ENCODE peak calls at places on chromosomes 3 and 15, in nine cellular contexts. K is head of caudate nucleus; D is suprapubic skin; M is endothelial cell; Q is HuH-7.5; L is fibroblast of the aortic adventitia; W is CD4-positive, CD25-positive, alpha-beta regulatory T cell; F is HEK293T; I is activated naive CD8-positive, alpha-beta T cell treated with anti-CD3 and anti-CD28 coated beads, Interleukin-2, amount 50 U/mL, for 24 hours. Y is an unnamed sample.

GRCh38 chr15:32659340-32659831 is 17.9 kb downstream of the SCG5 start:
- DNase-seq in K (no peak), D (no peak), M (no peak), Q (no peak), L (peak; percentile 78), W (no peak), F (no peak), I (no peak), Y (no peak)

GRCh38 chr15:98635848-98636247 is 12.5 kb upstream of the IGF1R start:
- DNase-seq in K (no peak), D (no peak), M (no peak), Q (no peak), L (no peak), W (no peak), F (no peak), I (no peak), Y (no peak)

GRCh38 chr3:170524072-170524471 is 61.8 kb downstream of the SLC7A14 start:
- DNase-seq in K (no peak), D (no peak), M (no peak), Q (no peak), L (peak; percentile 54), W (no peak), F (no peak), I (no peak), Y (no peak)

GRCh38 chr3:57142335-57142734 is 22.8 kb downstream of the IL17RD start:
- DNase-seq in K (no peak), D (no peak), M (no peak), Q (no peak), L (no peak), W (no peak), F (no peak), I (no peak), Y (no peak)

GRCh38 chr15:96165775-96166174 is 164.7 kb upstream of the NR2F2 start:
- DNase-seq in K (no peak), D (no peak), M (no peak), Q (no peak), L (no peak), W (no peak), F (no peak), I (no peak), Y (no peak)

GRCh38 chr3:43958005-43958770 is 267.4 kb downstream of the ABHD5 start:
- DNase-seq in K (peak; percentile 47), D (no peak), M (no peak), Q (no peak), L (no peak), W (no peak), F (no peak), I (no peak), Y (no peak)

GRCh38 chr3:122246214-122246613 is 62.7 kb downstream of the CASR start:
- DNase-seq in K (no peak), D (no peak), M (no peak), Q (no peak), L (peak; percentile 18), W (no peak), F (no peak), I (no peak), Y (no peak)

GRCh38 chr15:40358492-40359353 is 704 bp downstream of the DISP2 start:
- DNase-seq in K (peak; percentile 48), D (no peak), M (no peak), Q (no peak), L (no peak), W (peak; percentile 33), F (no peak), I (peak; percentile 23), Y (no peak)

GRCh38 chr3:58249358-58250092 is 11.9 kb downstream of the ABHD6 start:
- DNase-seq in K (no peak), D (no peak), M (no peak), Q (no peak), L (no peak), W (no peak), F (no peak), I (no peak), Y (no peak)

GRCh38 chr3:62621171-62621570 is 247.8 kb upstream of the FEZF2 start:
- DNase-seq in K (no peak), D (no peak), M (no peak), Q (no peak), L (no peak), W (no peak), F (no peak), I (no peak), Y (no peak)

GRCh38 chr15:98870788-98871187 is 136.8 kb downstream of the PGPEP1L start:
- DNase-seq in K (no peak), D (no peak), M (no peak), Q (no peak), L (no peak), W (no peak), F (no peak), I (no peak), Y (no peak)

GRCh38 chr15:39869251-39869650 is 50.8 kb downstream of the GPR176 start:
- DNase-seq in K (no peak), D (no peak), M (no peak), Q (no peak), L (no peak), W (no peak), F (no peak), I (no peak), Y (no peak)

GRCh38 chr3:124885466-124886167 is 1.5 kb downstream of the ITGB5 start:
- DNase-seq in K (no peak), D (no peak), M (no peak), Q (no peak), L (peak; percentile 42), W (no peak), F (no peak), I (no peak), Y (no peak)

GRCh38 chr15:98528056-98528725 is 120.1 kb upstream of the IGF1R start:
- DNase-seq in K (no peak), D (no peak), M (no peak), Q (no peak), L (no peak), W (no peak), F (no peak), I (no peak), Y (no peak)

GRCh38 chr15:67641453-67641852 is 99.0 kb downstream of the MAP2K5 start:
- DNase-seq in K (no peak), D (no peak), M (no peak), Q (no peak), L (no peak), W (no peak), F (peak; percentile 16), I (no peak), Y (no peak)

GRCh38 chr3:44993471-44994205 is 17.6 kb downstream of the EXOSC7 start:
- DNase-seq in K (no peak), D (no peak), M (no peak), Q (no peak), L (peak; percentile 59), W (no peak), F (no peak), I (no peak), Y (peak; percentile 10)

GRCh38 chr3:114207768-114208167 is 28.9 kb upstream of the DRD3 start:
- DNase-seq in K (no peak), D (no peak), M (no peak), Q (no peak), L (no peak), W (no peak), F (no peak), I (no peak), Y (no peak)

GRCh38 chr3:129628169-129628522 is 21.7 kb upstream of the PLXND1 start:
- DNase-seq in K (no peak), D (no peak), M (no peak), Q (no peak), L (no peak), W (no peak), F (no peak), I (no peak), Y (no peak)

GRCh38 chr3:17742092-17742836 is at the start of gene TBC1D5:
- DNase-seq in K (peak; percentile 97), D (peak; percentile 86), M (peak; percentile 94), Q (peak; percentile 90), L (no peak), W (peak; percentile 82), F (peak; percentile 94), I (peak; percentile 93), Y (peak; percentile 98)

GRCh38 chr15:34795267-34796081 is at the start of gene ACTC1:
- DNase-seq in K (no peak), D (no peak), M (peak; percentile 66), Q (peak; percentile 29), L (peak; percentile 21), W (no peak), F (no peak), I (peak; percentile 6), Y (peak; percentile 2)

GRCh38 chr15:82855286-82856092 is 46.1 kb downstream of the WHAMM start:
- DNase-seq in K (no peak), D (peak; percentile 44), M (no peak), Q (no peak), L (no peak), W (no peak), F (no peak), I (no peak), Y (peak; percentile 50)

GRCh38 chr15:99324082-99324620 is 72.9 kb downstream of the LRRC28 start:
- DNase-seq in K (no peak), D (no peak), M (no peak), Q (no peak), L (peak; percentile 87), W (no peak), F (no peak), I (peak; percentile 21), Y (peak; percentile 4)